ENCODE peak calls at places on chromosomes 3 and 15, in ten cellular contexts. T is B cell; Y is stimulated activated CD4-positive, alpha-beta T cell treated with anti-CD3 and anti-CD28 coated beads, Interleukin-15, amount 100 ng/mL, for 24 hours; Z is HT1080; J is stromal cell of bone marrow; I is CD8-positive, alpha-beta memory T cell; M is AG09309; K is Ammon's horn; P is IMR-90; E is AG10803. O is an unnamed sample.

GRCh38 chr15:92809880-92810361 is 90.2 kb upstream of the CHD2 start:
- DNase-seq in T (peak; percentile 59), Y (peak; percentile 44), Z (no peak), J (no peak), I (no peak), M (no peak), K (peak; percentile 74), P (peak; percentile 68), E (peak; percentile 42), O (no peak)

GRCh38 chr15:47027322-47027946 is 689.9 kb upstream of the SEMA6D start:
- DNase-seq in T (no peak), Y (no peak), Z (peak; percentile 8), J (no peak), I (no peak), M (no peak), K (peak; percentile 8), P (no peak), E (no peak), O (no peak)

GRCh38 chr15:100235030-100235617 is 106.7 kb downstream of the ADAMTS17 start:
- DNase-seq in T (no peak), Y (no peak), Z (no peak), J (no peak), I (no peak), M (no peak), K (no peak), P (no peak), E (no peak), O (no peak)

GRCh38 chr3:175605851-175606250 is 746.7 kb downstream of the NAALADL2 start:
- DNase-seq in T (no peak), Y (no peak), Z (no peak), J (peak; percentile 2), I (no peak), M (no peak), K (no peak), P (no peak), E (no peak), O (no peak)

GRCh38 chr3:185632996-185633395 is 46.9 kb downstream of the SENP2 start:
- DNase-seq in T (no peak), Y (peak; percentile 34), Z (no peak), J (no peak), I (no peak), M (no peak), K (no peak), P (no peak), E (no peak), O (no peak)

GRCh38 chr3:60953406-60953805 is 297.8 kb downstream of the FHIT start:
- DNase-seq in T (no peak), Y (no peak), Z (peak; percentile 67), J (peak; percentile 29), I (no peak), M (peak; percentile 21), K (no peak), P (no peak), E (peak; percentile 13), O (no peak)

GRCh38 chr3:74167926-74168325 is 446.5 kb downstream of the CNTN3 start:
- DNase-seq in T (no peak), Y (no peak), Z (no peak), J (no peak), I (no peak), M (no peak), K (no peak), P (no peak), E (no peak), O (no peak)

GRCh38 chr15:79431636-79432344 is at the start of gene MINAR1:
- DNase-seq in T (no peak), Y (peak; percentile 51), Z (no peak), J (peak; percentile 18), I (no peak), M (no peak), K (no peak), P (peak; percentile 56), E (peak; percentile 50), O (peak; percentile 8)

GRCh38 chr3:102207173-102207572 is 227.6 kb upstream of the ZPLD1 start:
- DNase-seq in T (no peak), Y (no peak), Z (no peak), J (peak; percentile 70), I (no peak), M (peak; percentile 66), K (no peak), P (no peak), E (peak; percentile 95), O (no peak)

GRCh38 chr15:44286814-44287555 is 1.5 kb upstream of the GOLM2 start:
- DNase-seq in T (no peak), Y (no peak), Z (no peak), J (no peak), I (no peak), M (no peak), K (no peak), P (no peak), E (no peak), O (no peak)

GRCh38 chr15:39459538-39459937 is 121.3 kb upstream of the THBS1 start:
- DNase-seq in T (no peak), Y (no peak), Z (no peak), J (no peak), I (no peak), M (no peak), K (no peak), P (no peak), E (peak; percentile 59), O (no peak)

GRCh38 chr15:39472661-39473657 is 107.9 kb upstream of the THBS1 start:
- DNase-seq in T (no peak), Y (no peak), Z (no peak), J (peak; percentile 78), I (no peak), M (peak; percentile 89), K (peak; percentile 10), P (peak; percentile 99), E (peak; percentile 99), O (no peak)

GRCh38 chr3:113697192-113698090 is 999 bp upstream of the USF3 start:
- DNase-seq in T (no peak), Y (peak; percentile 30), Z (no peak), J (no peak), I (no peak), M (no peak), K (peak; percentile 47), P (peak; percentile 34), E (peak; percentile 10), O (no peak)

GRCh38 chr3:138344754-138345153 is 3.6 kb upstream of the MRAS start:
- DNase-seq in T (no peak), Y (no peak), Z (no peak), J (no peak), I (no peak), M (no peak), K (no peak), P (no peak), E (no peak), O (no peak)

GRCh38 chr3:64184621-64185020 is 40.6 kb downstream of the PRICKLE2 start:
- DNase-seq in T (no peak), Y (no peak), Z (peak; percentile 74), J (peak; percentile 43), I (no peak), M (no peak), K (no peak), P (peak; percentile 71), E (peak; percentile 75), O (no peak)

GRCh38 chr15:56325186-56325585 is 40.0 kb upstream of the TEX9 start:
- DNase-seq in T (no peak), Y (no peak), Z (peak; percentile 48), J (peak; percentile 12), I (no peak), M (peak; percentile 28), K (no peak), P (peak; percentile 33), E (peak; percentile 67), O (peak; percentile 50)

GRCh38 chr3:158330820-158331219 is 220.9 kb downstream of the RSRC1 start:
- DNase-seq in T (no peak), Y (no peak), Z (no peak), J (no peak), I (no peak), M (no peak), K (no peak), P (peak; percentile 40), E (peak; percentile 9), O (no peak)

GRCh38 chr3:121627622-121628021 is 33.1 kb downstream of the HCLS1 start:
- DNase-seq in T (no peak), Y (no peak), Z (no peak), J (no peak), I (no peak), M (no peak), K (no peak), P (no peak), E (no peak), O (no peak)

GRCh38 chr3:184986490-184986889 is 166.4 kb downstream of the C3orf70 start:
- DNase-seq in T (no peak), Y (no peak), Z (no peak), J (no peak), I (no peak), M (no peak), K (no peak), P (no peak), E (no peak), O (no peak)

GRCh38 chr3:55090310-55090709 is 162.5 kb upstream of the LRTM1 start:
- DNase-seq in T (no peak), Y (no peak), Z (peak; percentile 16), J (no peak), I (no peak), M (no peak), K (no peak), P (no peak), E (no peak), O (no peak)

GRCh38 chr3:188001052-188001567 is 152.8 kb upstream of the LPP start:
- DNase-seq in T (no peak), Y (no peak), Z (no peak), J (no peak), I (no peak), M (no peak), K (no peak), P (no peak), E (no peak), O (no peak)

GRCh38 chr15:101003706-101004105 is 84.5 kb downstream of the LRRK1 start:
- DNase-seq in T (no peak), Y (no peak), Z (no peak), J (no peak), I (no peak), M (no peak), K (no peak), P (no peak), E (no peak), O (no peak)

GRCh38 chr15:92655178-92655995 is at the start of gene FAM174B:
- DNase-seq in T (no peak), Y (peak; percentile 72), Z (no peak), J (no peak), I (no peak), M (no peak), K (no peak), P (no peak), E (peak; percentile 35), O (no peak)

GRCh38 chr3:50502584-50503423 is 630 bp downstream of the CACNA2D2 start:
- DNase-seq in T (no peak), Y (peak; percentile 29), Z (no peak), J (no peak), I (no peak), M (no peak), K (no peak), P (no peak), E (no peak), O (no peak)

GRCh38 chr3:35648347-35648746 is 9.0 kb downstream of the ARPP21 start:
- DNase-seq in T (no peak), Y (no peak), Z (peak; percentile 56), J (no peak), I (no peak), M (no peak), K (no peak), P (peak; percentile 1), E (no peak), O (no peak)

GRCh38 chr3:156135921-156136655 is 15.7 kb downstream of the KCNAB1 start:
- DNase-seq in T (no peak), Y (peak; percentile 11), Z (no peak), J (no peak), I (no peak), M (no peak), K (no peak), P (no peak), E (no peak), O (no peak)

GRCh38 chr3:44065311-44065710 is 176.4 kb upstream of the TOPAZ1 start:
- DNase-seq in T (no peak), Y (no peak), Z (peak; percentile 70), J (no peak), I (no peak), M (no peak), K (peak; percentile 30), P (no peak), E (peak; percentile 66), O (no peak)

GRCh38 chr3:50156991-50157493 is 1.9 kb downstream of the SEMA3F start:
- DNase-seq in T (no peak), Y (no peak), Z (peak; percentile 40), J (no peak), I (no peak), M (no peak), K (no peak), P (peak; percentile 40), E (no peak), O (no peak)